ENCODE peak calls at places on chromosome 20, in ten cellular contexts. M, X, R, A, Y, J, V, G, H and T are unnamed samples.

GRCh38 chr20:47365023-47365764 is 8.7 kb upstream of the ZMYND8 start:
- DNase-seq in Y (no peak), J (no peak), G (no peak), X (no peak), H (no peak), M (no peak), A (no peak), V (no peak), R (no peak), T (no peak)

GRCh38 chr20:58619847-58620431 is 31.1 kb upstream of the STX16 start:
- DNase-seq in H (no peak), X (peak; percentile 66), R (no peak), A (no peak), V (no peak), J (no peak), Y (no peak), G (no peak), M (no peak), T (no peak)

GRCh38 chr20:63980317-63980805 is 571 bp upstream of the PRPF6 start:
- DNase-seq in X (no peak), J (no peak), M (no peak), V (no peak), A (no peak), R (peak; percentile 10), Y (no peak), H (no peak), G (no peak), T (no peak)

GRCh38 chr20:20410678-20411077 is 42.8 kb downstream of the INSM1 start:
- DNase-seq in H (no peak), M (no peak), G (peak; percentile 58), V (no peak), A (peak; percentile 58), J (peak; percentile 51), Y (peak; percentile 55), X (peak; percentile 88), R (peak; percentile 71), T (peak; percentile 49)

GRCh38 chr20:40191573-40191972 is 497.5 kb downstream of the MAFB start:
- DNase-seq in R (no peak), M (no peak), X (no peak), A (no peak), V (peak; percentile 75), Y (no peak), J (no peak), G (no peak), H (no peak), T (no peak)

GRCh38 chr20:60046011-60046413 is 87.8 kb downstream of the CDH26 start:
- DNase-seq in X (no peak), G (no peak), J (no peak), H (no peak), R (no peak), V (no peak), M (no peak), A (peak; percentile 11), Y (no peak), T (no peak)

GRCh38 chr20:58720890-58721289 is 28.3 kb downstream of the NPEPL1 start:
- DNase-seq in Y (no peak), X (no peak), M (no peak), J (no peak), R (no peak), H (no peak), V (no peak), G (no peak), A (no peak), T (no peak)

GRCh38 chr20:46999821-47000465 is 105.3 kb downstream of the EYA2 start:
- DNase-seq in M (no peak), A (no peak), J (no peak), R (no peak), V (no peak), G (no peak), X (peak; percentile 31), H (no peak), Y (no peak), T (no peak)

GRCh38 chr20:41798926-41799502 is 180.8 kb upstream of the CHD6 start:
- DNase-seq in V (no peak), H (no peak), J (no peak), G (no peak), A (no peak), M (no peak), X (peak; percentile 66), R (no peak), Y (no peak), T (no peak)

GRCh38 chr20:64108731-64109389 is 1.5 kb upstream of the NPBWR2 start:
- DNase-seq in G (peak; percentile 6), R (no peak), A (no peak), V (peak; percentile 55), H (no peak), J (no peak), X (peak; percentile 34), Y (no peak), M (no peak), T (no peak)

GRCh38 chr20:5181955-5182354 is 55.1 kb downstream of the CDS2 start:
- DNase-seq in X (no peak), V (no peak), Y (no peak), M (peak; percentile 43), G (no peak), J (no peak), R (no peak), H (no peak), A (peak; percentile 67), T (peak; percentile 77)

GRCh38 chr20:63417213-63418120 is 55.0 kb downstream of the KCNQ2 start:
- DNase-seq in H (no peak), V (no peak), A (no peak), J (no peak), G (no peak), Y (no peak), X (no peak), M (no peak), R (no peak), T (no peak)

GRCh38 chr20:4795394-4795793 is 73.7 kb downstream of the PRND start:
- DNase-seq in R (no peak), A (peak; percentile 73), G (no peak), X (peak; percentile 78), H (no peak), V (no peak), M (peak; percentile 47), Y (no peak), J (no peak), T (peak; percentile 42)

GRCh38 chr20:63686492-63687321 is 9.7 kb upstream of the TNFRSF6B start:
- DNase-seq in X (no peak), V (peak; percentile 84), H (no peak), A (peak; percentile 92), M (peak; percentile 8), J (peak; percentile 89), Y (no peak), G (peak; percentile 78), R (peak; percentile 49), T (peak; percentile 93)

GRCh38 chr20:22716824-22717351 is 132.5 kb upstream of the FOXA2 start:
- DNase-seq in X (no peak), A (peak; percentile 62), V (no peak), H (no peak), G (no peak), Y (no peak), R (no peak), M (no peak), J (no peak), T (peak; percentile 51)

GRCh38 chr20:44990425-44990824 is 24.1 kb downstream of the STK4 start:
- DNase-seq in R (no peak), M (no peak), J (no peak), V (no peak), G (no peak), X (no peak), H (peak; percentile 83), A (peak; percentile 40), Y (no peak), T (peak; percentile 45)

GRCh38 chr20:22921595-22922421 is 113.3 kb upstream of the SSTR4 start:
- DNase-seq in J (no peak), M (no peak), X (no peak), Y (no peak), R (no peak), G (no peak), A (peak; percentile 82), H (no peak), V (no peak), T (peak; percentile 74)

GRCh38 chr20:33733654-33734576 is 2.1 kb downstream of the ZNF341 start:
- DNase-seq in Y (no peak), G (peak; percentile 29), V (no peak), M (no peak), H (peak; percentile 29), R (no peak), X (peak; percentile 66), J (no peak), A (peak; percentile 81), T (peak; percentile 84)
- H3K4me3 ChIP-seq in Y (no peak overlapping the region), G (peak overlapping the region; percentile 68), V (no peak overlapping the region), M (peak overlapping the region; percentile 15), H (no peak overlapping the region), R (no peak overlapping the region), X (no peak overlapping the region), J (no peak overlapping the region), A (no peak overlapping the region), T (no peak overlapping the region)

GRCh38 chr20:35008411-35009342 is 53.0 kb downstream of the MYH7B start:
- DNase-seq in V (peak; percentile 85), G (no peak), Y (peak; percentile 10), R (no peak), M (no peak), A (peak; percentile 76), J (no peak), X (peak; percentile 20), H (no peak), T (peak; percentile 35)
- TF ChIP-seq CTCF in V (no peak), G (no peak), Y (no peak), R (no peak), M (no peak), A (no peak), J (no peak), X (no peak), H (no peak), T (no peak)

GRCh38 chr20:35432430-35432735 is 5.6 kb downstream of the GDF5 start:
- DNase-seq in H (no peak), G (no peak), J (no peak), V (no peak), M (no peak), Y (no peak), X (peak; percentile 53), A (no peak), R (no peak), T (no peak)

GRCh38 chr20:35433337-35433736 is 4.7 kb downstream of the GDF5 start:
- DNase-seq in G (no peak), X (no peak), A (no peak), M (no peak), H (no peak), V (no peak), J (no peak), Y (no peak), R (no peak), T (no peak)

GRCh38 chr20:35437599-35437998 is 429 bp downstream of the GDF5 start:
- DNase-seq in V (no peak), H (no peak), G (no peak), A (no peak), X (no peak), Y (no peak), M (no peak), R (no peak), J (no peak), T (no peak)

GRCh38 chr20:35434085-35435005 is 3.7 kb downstream of the GDF5 start:
- DNase-seq in Y (no peak), H (no peak), A (peak; percentile 42), X (no peak), G (peak; percentile 54), R (no peak), J (peak; percentile 17), V (no peak), M (no peak), T (no peak)

GRCh38 chr20:35436175-35436568 is 1.9 kb downstream of the GDF5 start:
- DNase-seq in V (no peak), X (peak; percentile 51), R (no peak), M (no peak), A (no peak), J (no peak), G (no peak), Y (no peak), H (no peak), T (no peak)
- H3K4me3 ChIP-seq in V (no peak overlapping the region), X (no peak overlapping the region), R (no peak overlapping the region), M (peak overlapping the region; percentile 71), A (peak overlapping the region; percentile 61), J (no peak overlapping the region), G (no peak overlapping the region), Y (no peak overlapping the region), H (no peak overlapping the region), T (peak overlapping the region; percentile 45)

GRCh38 chr20:16352751-16353150 is 220.5 kb downstream of the KIF16B start:
- DNase-seq in X (no peak), R (no peak), A (no peak), J (no peak), Y (no peak), G (no peak), H (no peak), M (no peak), V (no peak), T (no peak)
- TF ChIP-seq CTCF in X (peak; percentile 61), R (no peak), A (no peak), J (no peak), Y (no peak), G (no peak), H (no peak), M (no peak), V (no peak), T (no peak)